ENCODE peak calls at places on chromosomes 13 and 19, in eight cellular contexts. One of them, this sample, is unnamed.
A peak's percentile ranks its signal among the peaks of the same experiment; 100 is the strongest.

GRCh38 chr13:19089315-19089714 is 92.3 kb downstream of the TUBA3C start:
- DNase-seq in heart right ventricle: no peak
- DNase-seq in PC-9: no peak
- DNase-seq in Caco-2: peak; percentile 30
- DNase-seq in dorsolateral prefrontal cortex: no peak
- DNase-seq in brain microvascular endothelial cell: no peak
- DNase-seq in IMR-90: no peak
- DNase-seq in transverse colon: no peak
- DNase-seq in this sample: no peak

GRCh38 chr19:3556423-3556977 is 886 bp downstream of the MFSD12 start:
- DNase-seq in heart right ventricle: no peak
- DNase-seq in PC-9: no peak
- DNase-seq in Caco-2: no peak
- DNase-seq in dorsolateral prefrontal cortex: no peak
- DNase-seq in brain microvascular endothelial cell: no peak
- DNase-seq in IMR-90: no peak
- DNase-seq in transverse colon: no peak
- DNase-seq in this sample: no peak

GRCh38 chr13:44050450-44051063 is 170.9 kb downstream of the LACC1 start:
- DNase-seq in heart right ventricle: no peak
- DNase-seq in PC-9: no peak
- DNase-seq in Caco-2: peak; percentile 43
- DNase-seq in dorsolateral prefrontal cortex: no peak
- DNase-seq in brain microvascular endothelial cell: peak; percentile 42
- DNase-seq in IMR-90: peak; percentile 52
- DNase-seq in transverse colon: no peak
- DNase-seq in this sample: no peak

GRCh38 chr13:113943821-113944565 is 29.9 kb downstream of the C13orf46 start:
- DNase-seq in heart right ventricle: no peak
- DNase-seq in PC-9: no peak
- DNase-seq in Caco-2: no peak
- DNase-seq in dorsolateral prefrontal cortex: no peak
- DNase-seq in brain microvascular endothelial cell: no peak
- DNase-seq in IMR-90: no peak
- DNase-seq in transverse colon: no peak
- DNase-seq in this sample: no peak

GRCh38 chr19:27744926-27745844 is 1467.8 kb downstream of the UQCRFS1 start:
- DNase-seq in heart right ventricle: no peak
- DNase-seq in PC-9: no peak
- DNase-seq in Caco-2: no peak
- DNase-seq in dorsolateral prefrontal cortex: no peak
- DNase-seq in brain microvascular endothelial cell: no peak
- DNase-seq in IMR-90: no peak
- DNase-seq in transverse colon: no peak
- DNase-seq in this sample: no peak

GRCh38 chr19:46256855-46257254 is 27.3 kb downstream of the IGFL1 start:
- DNase-seq in heart right ventricle: no peak
- DNase-seq in PC-9: peak; percentile 50
- DNase-seq in Caco-2: no peak
- DNase-seq in dorsolateral prefrontal cortex: no peak
- DNase-seq in brain microvascular endothelial cell: no peak
- DNase-seq in IMR-90: peak; percentile 31
- DNase-seq in transverse colon: no peak
- DNase-seq in this sample: no peak

GRCh38 chr13:34358811-34359513 is 541.0 kb downstream of the RFC3 start:
- DNase-seq in heart right ventricle: no peak
- DNase-seq in PC-9: peak; percentile 90
- DNase-seq in Caco-2: no peak
- DNase-seq in dorsolateral prefrontal cortex: no peak
- DNase-seq in brain microvascular endothelial cell: peak; percentile 85
- DNase-seq in IMR-90: peak; percentile 72
- DNase-seq in transverse colon: no peak
- DNase-seq in this sample: no peak

GRCh38 chr19:54017266-54017665 is 25.8 kb downstream of the CACNG6 start:
- DNase-seq in heart right ventricle: no peak
- DNase-seq in PC-9: peak; percentile 46
- DNase-seq in Caco-2: no peak
- DNase-seq in dorsolateral prefrontal cortex: no peak
- DNase-seq in brain microvascular endothelial cell: peak; percentile 85
- DNase-seq in IMR-90: peak; percentile 31
- DNase-seq in transverse colon: no peak
- DNase-seq in this sample: no peak

GRCh38 chr19:51461723-51462161 is 3.5 kb upstream of the SIGLEC8 start:
- DNase-seq in heart right ventricle: no peak
- DNase-seq in PC-9: no peak
- DNase-seq in Caco-2: no peak
- DNase-seq in dorsolateral prefrontal cortex: no peak
- DNase-seq in brain microvascular endothelial cell: no peak
- DNase-seq in IMR-90: no peak
- DNase-seq in transverse colon: peak; percentile 16
- DNase-seq in this sample: no peak

GRCh38 chr13:85386424-85386823 is 412.8 kb downstream of the SLITRK6 start:
- DNase-seq in heart right ventricle: no peak
- DNase-seq in PC-9: no peak
- DNase-seq in Caco-2: no peak
- DNase-seq in dorsolateral prefrontal cortex: no peak
- DNase-seq in brain microvascular endothelial cell: peak; percentile 13
- DNase-seq in IMR-90: no peak
- DNase-seq in transverse colon: no peak
- DNase-seq in this sample: no peak

GRCh38 chr13:40087021-40088002 is 431.9 kb downstream of the COG6 start:
- DNase-seq in heart right ventricle: no peak
- DNase-seq in PC-9: no peak
- DNase-seq in Caco-2: peak; percentile 30
- DNase-seq in dorsolateral prefrontal cortex: no peak
- DNase-seq in brain microvascular endothelial cell: no peak
- DNase-seq in IMR-90: no peak
- DNase-seq in transverse colon: no peak
- DNase-seq in this sample: no peak

GRCh38 chr19:10503002-10503789 is at the start of gene KEAP1:
- DNase-seq in heart right ventricle: peak; percentile 45
- DNase-seq in PC-9: no peak
- DNase-seq in Caco-2: peak; percentile 70
- DNase-seq in dorsolateral prefrontal cortex: no peak
- DNase-seq in brain microvascular endothelial cell: no peak
- DNase-seq in IMR-90: no peak
- DNase-seq in transverse colon: peak; percentile 67
- DNase-seq in this sample: no peak

GRCh38 chr19:29320076-29320475 is 107.1 kb upstream of the UQCRFS1 start:
- DNase-seq in heart right ventricle: no peak
- DNase-seq in PC-9: no peak
- DNase-seq in Caco-2: no peak
- DNase-seq in dorsolateral prefrontal cortex: no peak
- DNase-seq in brain microvascular endothelial cell: no peak
- DNase-seq in IMR-90: no peak
- DNase-seq in transverse colon: no peak
- DNase-seq in this sample: no peak

GRCh38 chr19:3056454-3057016 is 5.8 kb downstream of the TLE5 start:
- DNase-seq in heart right ventricle: no peak
- DNase-seq in PC-9: no peak
- DNase-seq in Caco-2: no peak
- DNase-seq in dorsolateral prefrontal cortex: no peak
- DNase-seq in brain microvascular endothelial cell: no peak
- DNase-seq in IMR-90: no peak
- DNase-seq in transverse colon: no peak
- DNase-seq in this sample: no peak

GRCh38 chr19:46766569-46767317 is 20.5 kb upstream of the STRN4 start:
- DNase-seq in heart right ventricle: no peak
- DNase-seq in PC-9: peak; percentile 18
- DNase-seq in Caco-2: peak; percentile 70
- DNase-seq in dorsolateral prefrontal cortex: no peak
- DNase-seq in brain microvascular endothelial cell: no peak
- DNase-seq in IMR-90: no peak
- DNase-seq in transverse colon: peak; percentile 51
- DNase-seq in this sample: no peak

GRCh38 chr19:19475845-19476828 is 39.2 kb downstream of the TSSK6 start:
- DNase-seq in heart right ventricle: no peak
- DNase-seq in PC-9: no peak
- DNase-seq in Caco-2: peak; percentile 38
- DNase-seq in dorsolateral prefrontal cortex: no peak
- DNase-seq in brain microvascular endothelial cell: no peak
- DNase-seq in IMR-90: no peak
- DNase-seq in transverse colon: no peak
- DNase-seq in this sample: no peak
- TF ChIP-seq CTCF in heart right ventricle: peak; percentile 47
- TF ChIP-seq CTCF in PC-9: peak; percentile 53
- TF ChIP-seq CTCF in Caco-2: no peak
- TF ChIP-seq CTCF in dorsolateral prefrontal cortex: no peak
- TF ChIP-seq CTCF in brain microvascular endothelial cell: peak; percentile 69
- TF ChIP-seq CTCF in IMR-90: peak; percentile 43
- TF ChIP-seq CTCF in transverse colon: peak; percentile 10
- TF ChIP-seq CTCF in this sample: peak; percentile 47

DNA sequence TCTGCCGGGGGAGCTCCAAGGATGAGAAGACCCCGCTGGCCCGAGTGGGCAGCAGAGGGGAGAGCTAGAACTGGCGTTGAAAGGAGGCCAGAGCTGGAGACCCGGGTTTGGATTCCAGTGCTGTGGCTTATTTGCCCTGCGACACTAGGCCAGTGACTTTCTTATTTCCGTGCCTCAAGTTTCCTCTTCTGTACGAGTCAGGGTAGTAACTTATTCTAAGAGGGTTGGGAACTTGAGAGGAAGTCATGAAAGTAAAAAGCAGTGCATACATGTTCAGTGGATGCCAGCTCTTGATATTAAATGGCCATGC is 670 bp downstream of the FAM32A start:
- DNase-seq in heart right ventricle: no peak
- DNase-seq in PC-9: peak; percentile 28
- DNase-seq in Caco-2: no peak
- DNase-seq in dorsolateral prefrontal cortex: no peak
- DNase-seq in brain microvascular endothelial cell: peak; percentile 19
- DNase-seq in IMR-90: no peak
- DNase-seq in transverse colon: no peak
- DNase-seq in this sample: no peak
- TF ChIP-seq CTCF in heart right ventricle: peak; percentile 51
- TF ChIP-seq CTCF in PC-9: peak; percentile 59
- TF ChIP-seq CTCF in Caco-2: no peak
- TF ChIP-seq CTCF in dorsolateral prefrontal cortex: peak; percentile 41
- TF ChIP-seq CTCF in brain microvascular endothelial cell: peak; percentile 72
- TF ChIP-seq CTCF in IMR-90: peak; percentile 52
- TF ChIP-seq CTCF in transverse colon: peak; percentile 9
- TF ChIP-seq CTCF in this sample: peak; percentile 53

DNA sequence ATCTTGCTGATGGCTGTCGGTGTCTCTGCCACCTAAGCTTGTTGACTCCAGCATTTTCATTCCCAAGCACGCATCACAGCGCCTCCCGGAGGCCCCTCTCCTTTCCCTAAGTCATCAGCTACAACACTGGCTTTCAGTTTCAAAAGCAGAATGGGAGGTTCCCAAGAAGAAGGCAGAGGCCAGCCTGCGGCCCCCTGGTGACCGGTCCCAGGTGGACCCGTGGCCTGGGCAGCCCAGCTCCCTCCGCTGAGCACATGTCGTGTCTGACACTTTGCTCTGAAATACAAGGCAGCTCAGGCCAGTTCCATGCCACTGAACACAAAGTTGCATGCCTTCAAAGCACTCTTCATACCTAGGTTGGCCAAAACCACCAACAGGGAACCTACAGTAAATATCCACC is 8.5 kb downstream of the MLLT1 start:
- DNase-seq in heart right ventricle: no peak
- DNase-seq in PC-9: no peak
- DNase-seq in Caco-2: no peak
- DNase-seq in dorsolateral prefrontal cortex: no peak
- DNase-seq in brain microvascular endothelial cell: no peak
- DNase-seq in IMR-90: peak; percentile 43
- DNase-seq in transverse colon: no peak
- DNase-seq in this sample: no peak
- TF ChIP-seq CTCF in heart right ventricle: peak; percentile 23
- TF ChIP-seq CTCF in PC-9: no peak
- TF ChIP-seq CTCF in Caco-2: no peak
- TF ChIP-seq CTCF in dorsolateral prefrontal cortex: peak; percentile 12
- TF ChIP-seq CTCF in brain microvascular endothelial cell: peak; percentile 44
- TF ChIP-seq CTCF in IMR-90: peak; percentile 43
- TF ChIP-seq CTCF in transverse colon: no peak
- TF ChIP-seq CTCF in this sample: peak; percentile 18

GRCh38 chr19:35066121-35066520 is 24.6 kb downstream of the HPN start:
- DNase-seq in heart right ventricle: no peak
- DNase-seq in PC-9: no peak
- DNase-seq in Caco-2: no peak
- DNase-seq in dorsolateral prefrontal cortex: no peak
- DNase-seq in brain microvascular endothelial cell: no peak
- DNase-seq in IMR-90: no peak
- DNase-seq in transverse colon: no peak
- DNase-seq in this sample: no peak

GRCh38 chr19:35065574-35065973 is 24.1 kb downstream of the HPN start:
- DNase-seq in heart right ventricle: no peak
- DNase-seq in PC-9: no peak
- DNase-seq in Caco-2: no peak
- DNase-seq in dorsolateral prefrontal cortex: no peak
- DNase-seq in brain microvascular endothelial cell: no peak
- DNase-seq in IMR-90: no peak
- DNase-seq in transverse colon: no peak
- DNase-seq in this sample: no peak

GRCh38 chr19:35068941-35069634 is 27.6 kb downstream of the HPN start:
- DNase-seq in heart right ventricle: no peak
- DNase-seq in PC-9: no peak
- DNase-seq in Caco-2: no peak
- DNase-seq in dorsolateral prefrontal cortex: no peak
- DNase-seq in brain microvascular endothelial cell: no peak
- DNase-seq in IMR-90: no peak
- DNase-seq in transverse colon: no peak
- DNase-seq in this sample: no peak

GRCh38 chr19:35063940-35064818 is 22.7 kb downstream of the HPN start:
- DNase-seq in heart right ventricle: no peak
- DNase-seq in PC-9: peak; percentile 67
- DNase-seq in Caco-2: no peak
- DNase-seq in dorsolateral prefrontal cortex: no peak
- DNase-seq in brain microvascular endothelial cell: peak; percentile 29
- DNase-seq in IMR-90: peak; percentile 84
- DNase-seq in transverse colon: no peak
- DNase-seq in this sample: no peak

GRCh38 chr19:35066691-35067563 is 25.4 kb downstream of the HPN start:
- DNase-seq in heart right ventricle: peak; percentile 88
- DNase-seq in PC-9: peak; percentile 78
- DNase-seq in Caco-2: peak; percentile 92
- DNase-seq in dorsolateral prefrontal cortex: peak; percentile 87
- DNase-seq in brain microvascular endothelial cell: peak; percentile 80
- DNase-seq in IMR-90: peak; percentile 77
- DNase-seq in transverse colon: peak; percentile 91
- DNase-seq in this sample: peak; percentile 87
- TF ChIP-seq CTCF in heart right ventricle: peak; percentile 90
- TF ChIP-seq CTCF in PC-9: peak; percentile 96
- TF ChIP-seq CTCF in Caco-2: peak; percentile 96
- TF ChIP-seq CTCF in dorsolateral prefrontal cortex: peak; percentile 95
- TF ChIP-seq CTCF in brain microvascular endothelial cell: peak; percentile 97
- TF ChIP-seq CTCF in IMR-90: peak; percentile 89
- TF ChIP-seq CTCF in transverse colon: peak; percentile 91
- TF ChIP-seq CTCF in this sample: peak; percentile 88

DNA sequence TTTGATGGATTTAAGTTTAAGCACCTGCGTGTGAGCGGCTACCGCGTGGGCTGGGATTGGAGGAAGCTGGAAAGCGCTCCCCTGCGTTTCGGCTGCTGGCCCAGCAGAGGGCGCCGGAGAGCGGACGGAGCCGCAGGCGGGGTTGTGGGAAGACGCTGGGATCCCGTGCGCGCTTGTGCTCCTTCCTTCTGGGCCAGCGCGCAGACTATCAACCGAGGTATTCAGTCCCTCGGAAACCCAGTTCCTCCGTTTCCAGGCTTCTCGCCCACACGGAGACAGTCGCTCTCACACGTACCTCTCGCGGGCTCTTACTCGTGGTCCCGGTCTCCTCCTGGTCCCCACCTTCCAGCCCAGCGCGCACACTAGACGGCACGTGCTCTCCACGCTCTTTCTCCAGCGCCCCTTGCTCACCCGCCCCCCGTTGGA is 28.8 kb downstream of the EPN1 start:
- DNase-seq in heart right ventricle: peak; percentile 60
- DNase-seq in PC-9: no peak
- DNase-seq in Caco-2: peak; percentile 51
- DNase-seq in dorsolateral prefrontal cortex: no peak
- DNase-seq in brain microvascular endothelial cell: no peak
- DNase-seq in IMR-90: no peak
- DNase-seq in transverse colon: peak; percentile 69
- DNase-seq in this sample: no peak
- TF ChIP-seq CTCF in heart right ventricle: peak; percentile 72
- TF ChIP-seq CTCF in PC-9: peak; percentile 59
- TF ChIP-seq CTCF in Caco-2: peak; percentile 71
- TF ChIP-seq CTCF in dorsolateral prefrontal cortex: peak; percentile 79
- TF ChIP-seq CTCF in brain microvascular endothelial cell: peak; percentile 79
- TF ChIP-seq CTCF in IMR-90: peak; percentile 46
- TF ChIP-seq CTCF in transverse colon: peak; percentile 84
- TF ChIP-seq CTCF in this sample: peak; percentile 45